ENCODE peak calls at places on chromosomes 7 and 10, in seven cellular contexts. One of them, this sample, is unnamed.

GRCh38 chr7:111107576-111107975 is 16.6 kb downstream of the LRRN3 start:
- DNase-seq in A549: no peak
- DNase-seq in AG10803: peak; percentile 35
- DNase-seq in fibroblast of mammary gland: peak; percentile 65
- DNase-seq in pancreas: no peak
- DNase-seq in astrocyte of the cerebellum: no peak
- DNase-seq in left ventricle myocardium inferior: no peak
- DNase-seq in this sample: peak; percentile 50

GRCh38 chr7:129134356-129134972 is 10.0 kb upstream of the TSPAN33 start:
- DNase-seq in A549: no peak
- DNase-seq in AG10803: no peak
- DNase-seq in fibroblast of mammary gland: no peak
- DNase-seq in pancreas: no peak
- DNase-seq in astrocyte of the cerebellum: no peak
- DNase-seq in left ventricle myocardium inferior: no peak
- DNase-seq in this sample: no peak

GRCh38 chr10:16271571-16271970 is 165.2 kb upstream of the PTER start:
- DNase-seq in A549: no peak
- DNase-seq in AG10803: no peak
- DNase-seq in fibroblast of mammary gland: no peak
- DNase-seq in pancreas: no peak
- DNase-seq in astrocyte of the cerebellum: no peak
- DNase-seq in left ventricle myocardium inferior: no peak
- DNase-seq in this sample: no peak

GRCh38 chr10:10259013-10259412 is 758.7 kb upstream of the CELF2 start:
- DNase-seq in A549: no peak
- DNase-seq in AG10803: no peak
- DNase-seq in fibroblast of mammary gland: no peak
- DNase-seq in pancreas: no peak
- DNase-seq in astrocyte of the cerebellum: no peak
- DNase-seq in left ventricle myocardium inferior: no peak
- DNase-seq in this sample: no peak

GRCh38 chr7:46226860-46227259 is 305.8 kb upstream of the IGFBP3 start:
- DNase-seq in A549: no peak
- DNase-seq in AG10803: no peak
- DNase-seq in fibroblast of mammary gland: peak; percentile 14
- DNase-seq in pancreas: no peak
- DNase-seq in astrocyte of the cerebellum: no peak
- DNase-seq in left ventricle myocardium inferior: no peak
- DNase-seq in this sample: peak; percentile 56

GRCh38 chr7:21063106-21063505 is 276.4 kb upstream of the SP8 start:
- DNase-seq in A549: no peak
- DNase-seq in AG10803: no peak
- DNase-seq in fibroblast of mammary gland: no peak
- DNase-seq in pancreas: no peak
- DNase-seq in astrocyte of the cerebellum: no peak
- DNase-seq in left ventricle myocardium inferior: no peak
- DNase-seq in this sample: no peak

GRCh38 chr10:93313798-93314197 is 168.3 kb downstream of the MYOF start:
- DNase-seq in A549: no peak
- DNase-seq in AG10803: no peak
- DNase-seq in fibroblast of mammary gland: no peak
- DNase-seq in pancreas: no peak
- DNase-seq in astrocyte of the cerebellum: no peak
- DNase-seq in left ventricle myocardium inferior: no peak
- DNase-seq in this sample: no peak

GRCh38 chr10:70461397-70462348 is 16.9 kb upstream of the PALD1 start:
- DNase-seq in A549: peak; percentile 87
- DNase-seq in AG10803: peak; percentile 46
- DNase-seq in fibroblast of mammary gland: peak; percentile 50
- DNase-seq in pancreas: peak; percentile 62
- DNase-seq in astrocyte of the cerebellum: peak; percentile 34
- DNase-seq in left ventricle myocardium inferior: peak; percentile 54
- DNase-seq in this sample: peak; percentile 59

GRCh38 chr7:28228386-28228785 is 47.8 kb upstream of the JAZF1 start:
- DNase-seq in A549: no peak
- DNase-seq in AG10803: no peak
- DNase-seq in fibroblast of mammary gland: no peak
- DNase-seq in pancreas: no peak
- DNase-seq in astrocyte of the cerebellum: no peak
- DNase-seq in left ventricle myocardium inferior: no peak
- DNase-seq in this sample: peak; percentile 1

GRCh38 chr10:125700355-125700911 is 17.5 kb upstream of the TEX36 start:
- DNase-seq in A549: no peak
- DNase-seq in AG10803: peak; percentile 49
- DNase-seq in fibroblast of mammary gland: peak; percentile 20
- DNase-seq in pancreas: no peak
- DNase-seq in astrocyte of the cerebellum: no peak
- DNase-seq in left ventricle myocardium inferior: no peak
- DNase-seq in this sample: peak; percentile 53

GRCh38 chr10:22320591-22321155 is at the start of gene BMI1:
- DNase-seq in A549: peak; percentile 77
- DNase-seq in AG10803: peak; percentile 75
- DNase-seq in fibroblast of mammary gland: peak; percentile 70
- DNase-seq in pancreas: peak; percentile 85
- DNase-seq in astrocyte of the cerebellum: no peak
- DNase-seq in left ventricle myocardium inferior: peak; percentile 81
- DNase-seq in this sample: peak; percentile 73

GRCh38 chr7:72751978-72752377 is 76.0 kb downstream of the TYW1B start:
- DNase-seq in A549: no peak
- DNase-seq in AG10803: no peak
- DNase-seq in fibroblast of mammary gland: no peak
- DNase-seq in pancreas: no peak
- DNase-seq in astrocyte of the cerebellum: no peak
- DNase-seq in left ventricle myocardium inferior: no peak
- DNase-seq in this sample: peak; percentile 8

GRCh38 chr7:34327681-34328080 is 330.3 kb upstream of the NPSR1 start:
- DNase-seq in A549: no peak
- DNase-seq in AG10803: peak; percentile 43
- DNase-seq in fibroblast of mammary gland: peak; percentile 6
- DNase-seq in pancreas: no peak
- DNase-seq in astrocyte of the cerebellum: no peak
- DNase-seq in left ventricle myocardium inferior: no peak
- DNase-seq in this sample: peak; percentile 24

GRCh38 chr10:6279540-6280267 is 77.0 kb downstream of the PFKFB3 start:
- DNase-seq in A549: peak; percentile 84
- DNase-seq in AG10803: peak; percentile 72
- DNase-seq in fibroblast of mammary gland: peak; percentile 44
- DNase-seq in pancreas: peak; percentile 65
- DNase-seq in astrocyte of the cerebellum: peak; percentile 22
- DNase-seq in left ventricle myocardium inferior: no peak
- DNase-seq in this sample: peak; percentile 59

GRCh38 chr10:27504007-27504890 is at the start of gene RAB18:
- DNase-seq in A549: peak; percentile 90
- DNase-seq in AG10803: peak; percentile 97
- DNase-seq in fibroblast of mammary gland: peak; percentile 98
- DNase-seq in pancreas: peak; percentile 99
- DNase-seq in astrocyte of the cerebellum: peak; percentile 97
- DNase-seq in left ventricle myocardium inferior: peak; percentile 98
- DNase-seq in this sample: peak; percentile 99
- TF ChIP-seq CTCF in A549: no peak
- TF ChIP-seq CTCF in AG10803: peak; percentile 15
- TF ChIP-seq CTCF in fibroblast of mammary gland: no peak
- TF ChIP-seq CTCF in pancreas: no peak
- TF ChIP-seq CTCF in astrocyte of the cerebellum: no peak
- TF ChIP-seq CTCF in left ventricle myocardium inferior: peak; percentile 6
- TF ChIP-seq CTCF in this sample: peak; percentile 21

GRCh38 chr10:132449051-132449825 is 52.2 kb downstream of the PWWP2B start:
- DNase-seq in A549: no peak
- DNase-seq in AG10803: peak; percentile 25
- DNase-seq in fibroblast of mammary gland: peak; percentile 8
- DNase-seq in pancreas: peak; percentile 84
- DNase-seq in astrocyte of the cerebellum: no peak
- DNase-seq in left ventricle myocardium inferior: no peak
- DNase-seq in this sample: no peak
- H3K4me3 ChIP-seq in A549: peak overlapping the region; percentile 33
- H3K4me3 ChIP-seq in AG10803: no peak overlapping the region
- H3K4me3 ChIP-seq in fibroblast of mammary gland: no peak overlapping the region
- H3K4me3 ChIP-seq in pancreas: no peak overlapping the region
- H3K4me3 ChIP-seq in astrocyte of the cerebellum: no peak overlapping the region
- H3K4me3 ChIP-seq in left ventricle myocardium inferior: no peak overlapping the region
- H3K4me3 ChIP-seq in this sample: no peak overlapping the region

GRCh38 chr7:116291937-116292336 is 81.6 kb downstream of the TES start:
- DNase-seq in A549: no peak
- DNase-seq in AG10803: no peak
- DNase-seq in fibroblast of mammary gland: no peak
- DNase-seq in pancreas: no peak
- DNase-seq in astrocyte of the cerebellum: no peak
- DNase-seq in left ventricle myocardium inferior: no peak
- DNase-seq in this sample: no peak

GRCh38 chr7:116293633-116294032 is 83.3 kb downstream of the TES start:
- DNase-seq in A549: no peak
- DNase-seq in AG10803: no peak
- DNase-seq in fibroblast of mammary gland: no peak
- DNase-seq in pancreas: no peak
- DNase-seq in astrocyte of the cerebellum: no peak
- DNase-seq in left ventricle myocardium inferior: no peak
- DNase-seq in this sample: no peak

GRCh38 chr7:116292381-116292780 is 82.0 kb downstream of the TES start:
- DNase-seq in A549: no peak
- DNase-seq in AG10803: no peak
- DNase-seq in fibroblast of mammary gland: no peak
- DNase-seq in pancreas: no peak
- DNase-seq in astrocyte of the cerebellum: no peak
- DNase-seq in left ventricle myocardium inferior: no peak
- DNase-seq in this sample: no peak

GRCh38 chr7:116290740-116291139 is 80.4 kb downstream of the TES start:
- DNase-seq in A549: no peak
- DNase-seq in AG10803: peak; percentile 11
- DNase-seq in fibroblast of mammary gland: no peak
- DNase-seq in pancreas: no peak
- DNase-seq in astrocyte of the cerebellum: no peak
- DNase-seq in left ventricle myocardium inferior: no peak
- DNase-seq in this sample: peak; percentile 31

DNA sequence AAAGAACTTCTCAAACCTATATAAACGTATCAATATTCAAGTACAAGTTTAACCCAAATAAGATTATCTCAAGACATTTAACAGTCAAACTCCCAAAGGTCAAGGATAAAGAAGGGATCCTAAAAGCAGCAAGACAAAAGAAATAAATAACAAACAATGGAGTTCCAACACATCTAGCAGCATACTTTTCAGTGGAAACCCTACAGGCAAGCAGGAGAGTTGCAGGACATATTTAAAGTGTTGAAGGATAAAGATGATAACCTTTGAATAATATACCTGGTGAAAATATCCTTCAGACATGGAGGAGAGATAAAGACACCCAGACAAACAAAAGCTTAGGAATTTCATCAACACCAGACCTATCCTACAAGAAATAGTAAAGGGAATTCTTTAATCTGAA is 82.8 kb downstream of the TES start:
- DNase-seq in A549: no peak
- DNase-seq in AG10803: no peak
- DNase-seq in fibroblast of mammary gland: no peak
- DNase-seq in pancreas: no peak
- DNase-seq in astrocyte of the cerebellum: no peak
- DNase-seq in left ventricle myocardium inferior: no peak
- DNase-seq in this sample: no peak
- TF ChIP-seq CTCF in A549: no peak
- TF ChIP-seq CTCF in AG10803: peak; percentile 29
- TF ChIP-seq CTCF in fibroblast of mammary gland: peak; percentile 29
- TF ChIP-seq CTCF in pancreas: no peak
- TF ChIP-seq CTCF in astrocyte of the cerebellum: no peak
- TF ChIP-seq CTCF in left ventricle myocardium inferior: no peak
- TF ChIP-seq CTCF in this sample: peak; percentile 20

DNA sequence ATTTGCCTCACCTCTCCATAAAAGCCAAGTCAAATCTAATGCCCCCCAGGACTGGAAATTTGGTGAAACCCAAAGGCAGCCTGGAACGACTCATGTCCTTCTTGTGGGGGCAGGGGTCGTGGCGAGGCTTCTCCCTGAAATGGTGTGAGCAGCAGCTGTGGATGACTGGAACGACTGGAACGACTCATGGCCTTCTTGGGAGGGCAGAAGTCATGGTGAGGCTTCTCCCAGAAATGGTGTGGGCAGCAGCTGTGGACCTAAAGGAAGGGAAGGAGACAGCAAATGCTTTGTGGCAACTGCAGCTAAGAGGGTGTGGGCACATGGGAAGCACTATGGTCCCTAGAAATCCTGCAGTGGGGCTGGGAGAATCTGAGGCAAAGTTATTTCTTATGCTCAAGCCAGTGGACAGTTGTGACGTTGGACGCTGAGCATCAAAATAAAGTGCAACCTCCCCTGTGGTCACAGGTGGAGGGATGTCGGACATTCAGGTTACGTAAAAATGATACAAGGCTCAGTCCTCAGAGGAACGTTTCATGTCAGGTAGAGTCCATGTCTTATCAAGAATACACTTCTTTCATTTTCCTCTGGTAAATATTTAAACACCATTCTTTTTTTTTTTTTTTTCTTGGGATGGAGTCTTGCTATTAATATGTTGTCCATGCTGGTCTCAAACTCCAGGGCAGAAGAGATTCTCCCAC is 107.0 kb upstream of the KIF5B start:
- DNase-seq in A549: no peak
- DNase-seq in AG10803: peak; percentile 39
- DNase-seq in fibroblast of mammary gland: peak; percentile 59
- DNase-seq in pancreas: no peak
- DNase-seq in astrocyte of the cerebellum: no peak
- DNase-seq in left ventricle myocardium inferior: no peak
- DNase-seq in this sample: no peak
- H3K4me3 ChIP-seq in A549: no peak overlapping the region
- H3K4me3 ChIP-seq in AG10803: no peak overlapping the region
- H3K4me3 ChIP-seq in fibroblast of mammary gland: no peak overlapping the region
- H3K4me3 ChIP-seq in pancreas: no peak overlapping the region
- H3K4me3 ChIP-seq in astrocyte of the cerebellum: no peak overlapping the region
- H3K4me3 ChIP-seq in left ventricle myocardium inferior: no peak overlapping the region
- H3K4me3 ChIP-seq in this sample: no peak overlapping the region

DNA sequence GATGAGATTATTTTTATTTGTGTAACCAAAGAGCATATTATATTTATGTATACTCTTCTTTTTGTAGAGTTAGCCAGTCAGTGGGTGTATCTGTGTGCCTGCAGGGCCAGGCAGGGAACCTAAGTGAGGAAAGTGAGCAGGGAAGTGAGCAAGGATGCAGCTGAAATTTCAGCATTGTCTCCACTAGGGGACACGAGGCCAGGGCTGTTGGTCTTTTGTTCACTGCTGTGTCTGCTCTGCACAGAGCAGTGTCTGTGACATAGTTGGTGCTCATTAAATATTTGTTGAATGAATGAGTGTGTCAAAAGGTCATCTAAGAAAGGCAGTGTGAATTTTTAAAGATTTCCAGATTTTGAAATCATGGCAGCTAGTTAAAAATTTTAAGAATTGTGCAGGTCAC is 51.8 kb downstream of the SUGCT start:
- DNase-seq in A549: no peak
- DNase-seq in AG10803: no peak
- DNase-seq in fibroblast of mammary gland: no peak
- DNase-seq in pancreas: no peak
- DNase-seq in astrocyte of the cerebellum: no peak
- DNase-seq in left ventricle myocardium inferior: no peak
- DNase-seq in this sample: no peak
- TF ChIP-seq CTCF in A549: no peak
- TF ChIP-seq CTCF in AG10803: peak; percentile 9
- TF ChIP-seq CTCF in fibroblast of mammary gland: peak; percentile 9
- TF ChIP-seq CTCF in pancreas: no peak
- TF ChIP-seq CTCF in astrocyte of the cerebellum: no peak
- TF ChIP-seq CTCF in left ventricle myocardium inferior: no peak
- TF ChIP-seq CTCF in this sample: no peak

GRCh38 chr7:23930312-23930711 is 220.3 kb downstream of the STK31 start:
- DNase-seq in A549: no peak
- DNase-seq in AG10803: no peak
- DNase-seq in fibroblast of mammary gland: no peak
- DNase-seq in pancreas: no peak
- DNase-seq in astrocyte of the cerebellum: no peak
- DNase-seq in left ventricle myocardium inferior: no peak
- DNase-seq in this sample: no peak
- H3K4me3 ChIP-seq in A549: no peak overlapping the region
- H3K4me3 ChIP-seq in AG10803: no peak overlapping the region
- H3K4me3 ChIP-seq in fibroblast of mammary gland: no peak overlapping the region
- H3K4me3 ChIP-seq in pancreas: no peak overlapping the region
- H3K4me3 ChIP-seq in astrocyte of the cerebellum: no peak overlapping the region
- H3K4me3 ChIP-seq in left ventricle myocardium inferior: no peak overlapping the region
- H3K4me3 ChIP-seq in this sample: no peak overlapping the region

GRCh38 chr7:74709880-74710671 is 52.6 kb downstream of the GTF2I start:
- DNase-seq in A549: no peak
- DNase-seq in AG10803: no peak
- DNase-seq in fibroblast of mammary gland: no peak
- DNase-seq in pancreas: no peak
- DNase-seq in astrocyte of the cerebellum: no peak
- DNase-seq in left ventricle myocardium inferior: no peak
- DNase-seq in this sample: no peak
- TF ChIP-seq CTCF in A549: no peak
- TF ChIP-seq CTCF in AG10803: no peak
- TF ChIP-seq CTCF in fibroblast of mammary gland: peak; percentile 5
- TF ChIP-seq CTCF in pancreas: no peak
- TF ChIP-seq CTCF in astrocyte of the cerebellum: peak; percentile 9
- TF ChIP-seq CTCF in left ventricle myocardium inferior: no peak
- TF ChIP-seq CTCF in this sample: no peak

This sample was measured in cardiac fibroblast.